ENCODE peak calls at places on chromosome 19, in six cellular contexts. R is heart right ventricle; T is CD8-positive, alpha-beta T cell; S is endothelial cell of umbilical vein; O is CD4-positive, alpha-beta T cell; F is SK-N-SH. D is an unnamed sample. For H3K9me3 and H3K27me3, the result is how much of the 10 kb centered on the place peaks cover.

GRCh38 chr19:35812220-35813042 is at the start of gene PRODH2:
- DNase-seq in R (no peak), T (no peak), S (no peak), O (no peak), F (peak), D (no peak)

GRCh38 chr19:18435848-18436631 is 1.9 kb downstream of the ISYNA1 start:
- DNase-seq in R (no peak), T (no peak), S (no peak), O (no peak), F (no peak), D (no peak)

GRCh38 chr19:10295305-10295846 is 5.6 kb downstream of the ICAM5 start:
- DNase-seq in R (peak), T (peak), S (peak), O (peak), F (peak), D (no peak)

GRCh38 chr19:40740747-40741146 is 9.5 kb downstream of the ACTMAP start:
- DNase-seq in R (no peak), T (no peak), S (no peak), O (no peak), F (no peak), D (no peak)

GRCh38 chr19:58351558-58351878 is 1.8 kb downstream of the A1BG start:
- DNase-seq in R (no peak), T (no peak), S (no peak), O (no peak), F (no peak), D (no peak)

GRCh38 chr19:676343-677105 is at the start of gene FSTL3:
- DNase-seq in R (peak), T (no peak), S (no peak), O (no peak), F (no peak), D (no peak)

GRCh38 chr19:45852145-45852750 is 10.7 kb downstream of the SYMPK start:
- DNase-seq in R (no peak), T (no peak), S (no peak), O (no peak), F (no peak), D (no peak)

GRCh38 chr19:50795665-50796073 is 5.5 kb downstream of the ACP4 start:
- DNase-seq in R (no peak), T (no peak), S (no peak), O (no peak), F (no peak), D (no peak)

GRCh38 chr19:57241181-57241580 is 749 bp downstream of the ZNF805 start:
- DNase-seq in R (no peak), T (no peak), S (peak), O (no peak), F (peak), D (no peak)

GRCh38 chr19:35246466-35247096 is 2.2 kb upstream of the LSR start:
- DNase-seq in R (no peak), T (no peak), S (no peak), O (no peak), F (no peak), D (no peak)

GRCh38 chr19:17943284-17944221 is 10.7 kb downstream of the CCDC124 start:
- DNase-seq in R (no peak), T (no peak), S (no peak), O (no peak), F (no peak), D (no peak)

GRCh38 chr19:35558400-35559280 is 4.8 kb downstream of the ATP4A start:
- DNase-seq in R (no peak), T (no peak), S (no peak), O (no peak), F (no peak), D (no peak)

GRCh38 chr19:14432817-14433453 is at the start of gene PKN1:
- DNase-seq in R (peak), T (peak), S (peak), O (no peak), F (peak), D (no peak)

GRCh38 chr19:13797870-13798269 is 2.6 kb downstream of the ZSWIM4 start:
- DNase-seq in R (no peak), T (no peak), S (no peak), O (no peak), F (no peak), D (no peak)

GRCh38 chr19:48964205-48965032 is 690 bp upstream of the FTL start:
- DNase-seq in R (no peak), T (no peak), S (no peak), O (no peak), F (no peak), D (no peak)

GRCh38 chr19:34732548-34733255 is 1.3 kb upstream of the ZNF181 start:
- DNase-seq in R (peak), T (no peak), S (no peak), O (no peak), F (peak), D (no peak)

GRCh38 chr19:37813340-37813739 is 34.0 kb upstream of the ZNF573 start:
- DNase-seq in R (no peak), T (no peak), S (no peak), O (no peak), F (no peak), D (no peak)

GRCh38 chr19:41533691-41534090 is 42.3 kb upstream of the CEACAM21 start:
- DNase-seq in R (no peak), T (no peak), S (no peak), O (no peak), F (no peak), D (no peak)

GRCh38 chr19:3983936-3984583 is 1.2 kb downstream of the EEF2 start:
- DNase-seq in R (no peak), T (no peak), S (peak), O (no peak), F (peak), D (no peak)

GRCh38 chr19:38429055-38429810 is 3.2 kb upstream of the RASGRP4 start:
- DNase-seq in R (no peak), T (no peak), S (no peak), O (no peak), F (no peak), D (no peak)

GRCh38 chr19:51131780-51132680 is 7.3 kb downstream of the SIGLEC9 start:
- DNase-seq in R (peak), T (peak), S (peak), O (no peak), F (peak), D (no peak)

GRCh38 chr19:31260171-31260933 is 88.9 kb downstream of the TSHZ3 start:
- DNase-seq in R (no peak), T (no peak), S (no peak), O (no peak), F (peak), D (no peak)

GRCh38 chr19:33465834-33466233 is 55.8 kb downstream of the PEPD start:
- DNase-seq in R (no peak), T (no peak), S (no peak), O (no peak), F (no peak), D (no peak)

GRCh38 chr19:41641879-41642485 is 15.1 kb upstream of the CEACAM4 start:
- DNase-seq in R (no peak), T (peak), S (peak), O (peak), F (peak), D (no peak)

GRCh38 chr19:5983367-5983955 is 5.5 kb upstream of the RANBP3 start:
- DNase-seq in R (no peak), T (no peak), S (no peak), O (no peak), F (no peak), D (no peak)

GRCh38 chr19:16919496-16919895 is 30.7 kb downstream of the F2RL3 start:
- DNase-seq in R (no peak), T (no peak), S (no peak), O (no peak), F (no peak), D (no peak)

GRCh38 chr19:50649433-50650391 is at the start of gene C19orf81:
- DNase-seq in R (no peak), T (no peak), S (no peak), O (no peak), F (peak), D (no peak)

GRCh38 chr19:14048439-14049153 is 13.3 kb downstream of the PALM3 start:
- DNase-seq in R (peak), T (peak), S (peak), O (peak), F (peak), D (no peak)

GRCh38 chr19:21482863-21483276 is 22.5 kb upstream of the ZNF429 start:
- DNase-seq in R (peak), T (peak), S (peak), O (peak), F (peak), D (no peak)

GRCh38 chr19:36423925-36424324 is 5.5 kb upstream of the ZFP82 start:
- DNase-seq in R (no peak), T (no peak), S (no peak), O (no peak), F (no peak), D (no peak)

GRCh38 chr19:1671716-1672037 is 19.3 kb upstream of the TCF3 start:
- DNase-seq in R (no peak), T (no peak), S (no peak), O (no peak), F (no peak), D (no peak)

GRCh38 chr19:4567584-4568071 is 8.1 kb upstream of the SEMA6B start:
- DNase-seq in R (peak), T (peak), S (peak), O (peak), F (peak), D (no peak)

GRCh38 chr19:39238209-39238608 is 6.6 kb downstream of the IFNL3 start:
- DNase-seq in R (no peak), T (no peak), S (no peak), O (no peak), F (no peak), D (no peak)

GRCh38 chr19:10878253-10878652 is 6.9 kb downstream of the CARM1 start:
- DNase-seq in R (no peak), T (no peak), S (no peak), O (no peak), F (no peak), D (no peak)

GRCh38 chr19:45884682-45885555 is 1.0 kb downstream of the IRF2BP1 start:
- DNase-seq in R (peak), T (no peak), S (no peak), O (no peak), F (peak), D (no peak)

GRCh38 chr19:36026091-36026876 is 6.4 kb downstream of the CLIP3 start:
- DNase-seq in R (no peak), T (no peak), S (no peak), O (no peak), F (no peak), D (no peak)

GRCh38 chr19:2701361-2702169 is 929 bp downstream of the GNG7 start:
- DNase-seq in R (no peak), T (no peak), S (no peak), O (no peak), F (no peak), D (no peak)

GRCh38 chr19:2700660-2701360 is 1.7 kb downstream of the GNG7 start:
- DNase-seq in R (no peak), T (no peak), S (no peak), O (no peak), F (no peak), D (no peak)

GRCh38 chr19:2702170-2703076 is at the start of gene GNG7:
- DNase-seq in R (peak), T (peak), S (peak), O (peak), F (peak), D (peak)

GRCh38 chr19:2703691-2704216 is 1.3 kb upstream of the GNG7 start:
- DNase-seq in R (no peak), T (no peak), S (no peak), O (no peak), F (no peak), D (no peak)

DNA sequence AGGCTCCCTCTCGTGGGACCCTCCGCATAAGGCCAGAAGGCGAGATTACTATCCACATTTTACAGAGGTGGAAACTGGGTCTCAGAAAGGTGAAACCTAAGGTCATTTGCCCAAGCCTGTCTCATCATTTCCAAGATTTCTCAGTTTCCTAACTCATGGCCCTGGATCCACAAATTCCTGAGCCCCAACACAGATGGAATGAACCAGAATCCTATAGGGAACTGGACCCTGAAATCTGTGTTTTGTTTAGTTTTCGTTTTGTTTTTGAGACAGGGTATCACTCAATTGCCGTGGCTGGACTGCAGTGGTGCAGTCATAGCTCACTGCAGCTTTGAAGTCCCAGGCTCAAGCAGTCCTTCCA is 563 bp upstream of the GNG7 start:
- DNase-seq in R (no peak), T (no peak), S (no peak), O (no peak), F (no peak), D (no peak)
- H3K27ac ChIP-seq in R (no peak), T (no peak), S (no peak), O (no peak), F (no peak), D (no peak)

GRCh38 chr19:54430306-54431254 is 15.3 kb downstream of the TTYH1 start:
- DNase-seq in R (peak), T (peak), S (peak), O (peak), F (peak), D (no peak)
- H3K9me3 ChIP-seq in R (under half), T (under half), S (under half), O (under half), F (under half), D (under half)

DNA sequence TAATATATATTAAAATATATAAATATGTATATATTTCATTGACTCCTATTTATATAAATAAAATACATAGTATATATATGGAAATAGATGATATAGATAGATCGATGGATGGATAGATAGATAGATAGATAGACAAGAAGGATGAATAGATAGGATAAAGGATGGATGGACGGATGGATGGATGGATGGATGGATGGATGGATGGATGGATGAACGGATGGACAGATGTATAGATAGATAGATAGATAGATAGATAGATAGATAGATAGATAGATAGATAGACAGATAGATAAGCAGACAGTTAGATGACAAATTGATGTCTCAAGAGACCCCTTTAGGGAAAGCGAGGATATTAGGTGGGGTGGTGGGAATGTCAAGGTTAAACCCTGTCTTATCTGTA is 15.1 kb downstream of the CYP4F11 start:
- DNase-seq in R (no peak), T (no peak), S (no peak), O (no peak), F (no peak), D (no peak)
- H3K27me3 ChIP-seq in R (half or more), T (under half), S (under half), O (under half), F (under half), D (under half)

DNA sequence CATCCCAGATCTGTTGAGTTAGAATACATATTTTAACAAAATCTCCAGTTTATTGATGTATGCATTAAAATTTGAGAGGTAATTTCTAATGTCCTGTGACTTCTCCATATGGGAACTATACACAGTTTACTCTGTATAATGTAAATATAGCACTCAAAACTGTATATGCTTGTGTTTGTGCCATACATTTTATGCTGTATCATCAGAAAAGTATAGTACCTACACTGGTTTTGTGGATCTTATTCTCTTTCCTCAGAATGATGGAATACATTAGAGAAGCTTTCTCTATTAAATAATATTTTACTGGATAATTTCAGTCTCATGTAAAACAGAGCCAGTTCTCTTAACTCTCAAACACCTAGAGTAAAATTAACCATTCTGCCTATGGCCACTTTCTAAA is 53.6 kb downstream of the ZNF254 start:
- DNase-seq in R (no peak), T (no peak), S (no peak), O (no peak), F (no peak), D (no peak)
- H3K27ac ChIP-seq in R (no peak), T (no peak), S (no peak), O (no peak), F (no peak), D (no peak)

D was measured in esophagus squamous epithelium.